ENCODE peak calls at places on chromosome 7, in six cellular contexts. One of them, this sample, is unnamed.

GRCh38 chr7:133650067-133650466 is 397.2 kb downstream of the EXOC4 start:
- DNase-seq in aorta: no peak
- DNase-seq in Panc1: no peak
- DNase-seq in iPS DF 6.9: no peak
- DNase-seq in OCI-LY7: no peak
- DNase-seq in A549: no peak
- DNase-seq in this sample: no peak

GRCh38 chr7:95772771-95773581 is 622 bp downstream of the DYNC1I1 start:
- DNase-seq in Panc1: no peak
- DNase-seq in A549: no peak
- DNase-seq in aorta: no peak
- DNase-seq in iPS DF 6.9: no peak
- DNase-seq in OCI-LY7: no peak
- DNase-seq in this sample: no peak

GRCh38 chr7:73971701-73972341 is 56.2 kb upstream of the ELN start:
- DNase-seq in A549: no peak
- DNase-seq in iPS DF 6.9: peak
- DNase-seq in aorta: no peak
- DNase-seq in Panc1: no peak
- DNase-seq in OCI-LY7: no peak
- DNase-seq in this sample: no peak

GRCh38 chr7:158240801-158241200 is 346.8 kb downstream of the PTPRN2 start:
- DNase-seq in aorta: no peak
- DNase-seq in OCI-LY7: no peak
- DNase-seq in Panc1: no peak
- DNase-seq in A549: no peak
- DNase-seq in iPS DF 6.9: no peak
- DNase-seq in this sample: no peak

GRCh38 chr7:150842018-150842417 is 10.3 kb upstream of the AOC1 start:
- DNase-seq in Panc1: no peak
- DNase-seq in iPS DF 6.9: no peak
- DNase-seq in A549: no peak
- DNase-seq in aorta: no peak
- DNase-seq in OCI-LY7: no peak
- DNase-seq in this sample: no peak

GRCh38 chr7:142459557-142459963 is 201.7 kb upstream of the PRSS58 start:
- DNase-seq in Panc1: no peak
- DNase-seq in aorta: no peak
- DNase-seq in A549: peak
- DNase-seq in OCI-LY7: peak
- DNase-seq in iPS DF 6.9: peak
- DNase-seq in this sample: no peak

GRCh38 chr7:94580601-94581000 is 71.0 kb downstream of the CASD1 start:
- DNase-seq in aorta: no peak
- DNase-seq in A549: peak
- DNase-seq in iPS DF 6.9: no peak
- DNase-seq in OCI-LY7: no peak
- DNase-seq in Panc1: no peak
- DNase-seq in this sample: no peak

GRCh38 chr7:11261470-11261869 is 287.8 kb downstream of the PHF14 start:
- DNase-seq in Panc1: no peak
- DNase-seq in iPS DF 6.9: no peak
- DNase-seq in aorta: no peak
- DNase-seq in OCI-LY7: no peak
- DNase-seq in A549: no peak
- DNase-seq in this sample: no peak

GRCh38 chr7:132575336-132575986 is 809 bp downstream of the PLXNA4 start:
- DNase-seq in Panc1: no peak
- DNase-seq in aorta: peak
- DNase-seq in A549: peak
- DNase-seq in iPS DF 6.9: no peak
- DNase-seq in OCI-LY7: no peak
- DNase-seq in this sample: no peak

GRCh38 chr7:38107486-38107893 is 70.6 kb upstream of the STARD3NL start:
- DNase-seq in aorta: peak
- DNase-seq in A549: peak
- DNase-seq in Panc1: peak
- DNase-seq in OCI-LY7: peak
- DNase-seq in iPS DF 6.9: peak
- DNase-seq in this sample: no peak

GRCh38 chr7:107390921-107391320 is 78.9 kb upstream of the GPR22 start:
- DNase-seq in A549: no peak
- DNase-seq in iPS DF 6.9: no peak
- DNase-seq in Panc1: no peak
- DNase-seq in OCI-LY7: no peak
- DNase-seq in aorta: no peak
- DNase-seq in this sample: no peak

DNA sequence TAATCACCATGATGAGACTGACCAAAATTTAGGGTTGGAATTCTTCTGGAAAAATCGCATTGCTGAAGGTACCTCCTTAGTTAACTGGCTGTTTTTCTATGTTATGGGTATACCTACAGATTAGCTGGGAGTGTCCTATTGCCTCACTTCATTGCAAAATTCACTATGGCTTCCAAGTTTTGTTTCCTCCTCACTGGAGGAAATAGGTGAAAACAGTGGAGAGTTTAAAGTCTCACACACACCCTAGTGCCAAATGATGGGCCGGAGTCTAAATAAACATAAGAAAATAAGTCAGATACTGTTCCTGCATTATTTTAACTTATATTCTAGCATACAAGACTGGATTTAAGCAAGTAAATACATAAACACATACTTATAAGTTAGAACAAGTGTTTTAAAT is 98.2 kb downstream of the AHR start:
- DNase-seq in iPS DF 6.9: no peak
- DNase-seq in OCI-LY7: no peak
- DNase-seq in aorta: no peak
- DNase-seq in A549: no peak
- DNase-seq in Panc1: no peak
- DNase-seq in this sample: no peak
- H3K4me3 ChIP-seq in iPS DF 6.9: no peak
- H3K4me3 ChIP-seq in OCI-LY7: no peak
- H3K4me3 ChIP-seq in aorta: no peak
- H3K4me3 ChIP-seq in A549: no peak
- H3K4me3 ChIP-seq in Panc1: no peak
- H3K4me3 ChIP-seq in this sample: no peak

GRCh38 chr7:30694218-30694745 is 12.0 kb upstream of the CRHR2 start:
- DNase-seq in iPS DF 6.9: no peak
- DNase-seq in aorta: no peak
- DNase-seq in Panc1: no peak
- DNase-seq in OCI-LY7: no peak
- DNase-seq in A549: no peak
- DNase-seq in this sample: no peak
- H3K27ac ChIP-seq in iPS DF 6.9: no peak
- H3K27ac ChIP-seq in aorta: no peak
- H3K27ac ChIP-seq in Panc1: no peak
- H3K27ac ChIP-seq in OCI-LY7: no peak
- H3K27ac ChIP-seq in A549: no peak
- H3K27ac ChIP-seq in this sample: no peak

DNA sequence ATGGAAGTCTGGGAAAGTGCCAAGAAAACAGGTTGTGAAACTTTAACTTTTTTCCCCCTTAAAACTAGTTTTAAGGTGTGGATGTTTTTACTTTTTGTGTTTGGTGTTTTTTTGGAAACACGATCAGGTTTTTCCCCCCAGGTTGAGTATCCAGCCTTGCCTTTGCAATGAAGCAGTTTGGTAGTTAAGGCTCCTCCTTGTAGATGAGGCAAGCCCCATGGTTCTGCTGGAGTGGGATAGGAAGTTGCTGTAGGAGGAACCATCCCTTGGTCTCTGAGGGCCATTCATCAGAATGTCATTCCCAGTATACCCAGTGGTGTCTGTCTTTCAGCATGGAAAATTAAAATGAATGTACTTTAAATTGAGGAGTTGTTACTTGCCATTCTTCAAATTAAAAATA is 2.7 kb downstream of the CUL1 start:
- DNase-seq in A549: no peak
- DNase-seq in OCI-LY7: no peak
- DNase-seq in aorta: no peak
- DNase-seq in iPS DF 6.9: no peak
- DNase-seq in Panc1: no peak
- DNase-seq in this sample: no peak
- H3K4me3 ChIP-seq in A549: no peak
- H3K4me3 ChIP-seq in OCI-LY7: peak
- H3K4me3 ChIP-seq in aorta: peak
- H3K4me3 ChIP-seq in iPS DF 6.9: no peak
- H3K4me3 ChIP-seq in Panc1: peak
- H3K4me3 ChIP-seq in this sample: peak

GRCh38 chr7:86918245-86918644 is 141.2 kb downstream of the ELAPOR2 start:
- DNase-seq in A549: no peak
- DNase-seq in aorta: no peak
- DNase-seq in iPS DF 6.9: no peak
- DNase-seq in Panc1: no peak
- DNase-seq in OCI-LY7: no peak
- DNase-seq in this sample: no peak

GRCh38 chr7:86916277-86916825 is 143.1 kb downstream of the ELAPOR2 start:
- DNase-seq in OCI-LY7: no peak
- DNase-seq in iPS DF 6.9: no peak
- DNase-seq in A549: no peak
- DNase-seq in aorta: no peak
- DNase-seq in Panc1: no peak
- DNase-seq in this sample: no peak

GRCh38 chr7:86925221-86925620 is 134.2 kb downstream of the ELAPOR2 start:
- DNase-seq in OCI-LY7: no peak
- DNase-seq in iPS DF 6.9: no peak
- DNase-seq in A549: no peak
- DNase-seq in Panc1: no peak
- DNase-seq in aorta: no peak
- DNase-seq in this sample: no peak

GRCh38 chr7:86923530-86923929 is 135.9 kb downstream of the ELAPOR2 start:
- DNase-seq in OCI-LY7: no peak
- DNase-seq in A549: no peak
- DNase-seq in aorta: no peak
- DNase-seq in iPS DF 6.9: no peak
- DNase-seq in Panc1: no peak
- DNase-seq in this sample: no peak

GRCh38 chr7:86920154-86920553 is 139.3 kb downstream of the ELAPOR2 start:
- DNase-seq in aorta: no peak
- DNase-seq in iPS DF 6.9: no peak
- DNase-seq in OCI-LY7: no peak
- DNase-seq in A549: no peak
- DNase-seq in Panc1: no peak
- DNase-seq in this sample: no peak
- H3K27ac ChIP-seq in aorta: no peak
- H3K27ac ChIP-seq in iPS DF 6.9: no peak
- H3K27ac ChIP-seq in OCI-LY7: no peak
- H3K27ac ChIP-seq in A549: no peak
- H3K27ac ChIP-seq in Panc1: no peak
- H3K27ac ChIP-seq in this sample: no peak

DNA sequence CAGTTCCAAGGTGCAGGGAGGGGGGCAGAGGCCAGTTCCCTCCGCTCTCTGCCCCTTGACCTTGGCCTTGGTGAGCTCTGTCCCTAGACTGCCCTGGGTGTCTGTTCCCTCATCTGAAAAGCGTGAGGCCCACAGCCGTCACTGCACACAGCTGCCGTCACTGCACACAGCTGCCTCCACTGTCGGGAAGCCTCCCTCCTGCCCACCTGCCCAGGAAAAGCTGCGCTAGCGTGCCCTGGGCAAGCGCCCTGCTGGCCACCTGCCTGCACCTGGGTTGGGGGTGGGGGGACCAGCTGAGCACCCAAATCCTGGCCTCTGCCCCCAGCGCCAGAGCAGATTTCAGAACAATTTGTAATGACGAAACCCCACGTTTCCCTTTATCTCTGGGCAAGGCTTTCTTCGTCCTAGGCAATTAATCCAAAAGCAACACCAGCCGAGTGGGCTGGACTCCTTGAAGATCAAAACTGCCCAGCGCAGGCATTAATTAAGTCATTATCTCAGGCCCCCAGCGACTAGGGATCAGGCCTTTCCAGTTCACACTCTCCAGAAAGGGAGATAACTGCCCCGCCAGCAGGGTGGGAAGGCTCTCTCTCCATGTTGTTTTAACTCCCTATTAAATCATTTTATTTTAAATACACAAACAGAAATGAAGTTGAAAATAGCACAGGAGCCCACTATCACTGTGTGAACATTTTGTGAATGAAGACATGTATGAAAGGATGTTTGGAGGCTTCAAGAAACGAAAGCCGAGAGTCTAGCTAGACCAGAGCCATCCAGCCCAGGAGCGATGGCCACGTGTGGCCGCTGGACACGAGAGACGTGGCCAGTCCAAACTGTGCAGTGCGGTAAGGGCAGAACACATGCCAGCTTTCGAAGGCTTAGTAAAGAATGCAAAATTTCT is 4.0 kb upstream of the PDGFA start:
- DNase-seq in Panc1: no peak
- DNase-seq in aorta: no peak
- DNase-seq in OCI-LY7: no peak
- DNase-seq in iPS DF 6.9: no peak
- DNase-seq in A549: no peak
- DNase-seq in this sample: no peak
- H3K4me3 ChIP-seq in Panc1: no peak
- H3K4me3 ChIP-seq in aorta: no peak
- H3K4me3 ChIP-seq in OCI-LY7: no peak
- H3K4me3 ChIP-seq in iPS DF 6.9: no peak
- H3K4me3 ChIP-seq in A549: no peak
- H3K4me3 ChIP-seq in this sample: no peak

GRCh38 chr7:27098493-27099223 is 2.9 kb upstream of the HOXA1 start:
- DNase-seq in OCI-LY7: no peak
- DNase-seq in Panc1: no peak
- DNase-seq in iPS DF 6.9: no peak
- DNase-seq in aorta: peak
- DNase-seq in A549: no peak
- DNase-seq in this sample: no peak

GRCh38 chr7:27099839-27100225 is 2.7 kb downstream of the HOXA2 start:
- DNase-seq in OCI-LY7: no peak
- DNase-seq in iPS DF 6.9: no peak
- DNase-seq in aorta: no peak
- DNase-seq in A549: no peak
- DNase-seq in Panc1: no peak
- DNase-seq in this sample: no peak

GRCh38 chr7:27100601-27101187 is 1.8 kb downstream of the HOXA2 start:
- DNase-seq in A549: no peak
- DNase-seq in OCI-LY7: no peak
- DNase-seq in aorta: no peak
- DNase-seq in iPS DF 6.9: no peak
- DNase-seq in Panc1: no peak
- DNase-seq in this sample: no peak

GRCh38 chr7:27097686-27098492 is 2.1 kb upstream of the HOXA1 start:
- DNase-seq in A549: no peak
- DNase-seq in aorta: peak
- DNase-seq in Panc1: no peak
- DNase-seq in OCI-LY7: no peak
- DNase-seq in iPS DF 6.9: no peak
- DNase-seq in this sample: no peak

DNA sequence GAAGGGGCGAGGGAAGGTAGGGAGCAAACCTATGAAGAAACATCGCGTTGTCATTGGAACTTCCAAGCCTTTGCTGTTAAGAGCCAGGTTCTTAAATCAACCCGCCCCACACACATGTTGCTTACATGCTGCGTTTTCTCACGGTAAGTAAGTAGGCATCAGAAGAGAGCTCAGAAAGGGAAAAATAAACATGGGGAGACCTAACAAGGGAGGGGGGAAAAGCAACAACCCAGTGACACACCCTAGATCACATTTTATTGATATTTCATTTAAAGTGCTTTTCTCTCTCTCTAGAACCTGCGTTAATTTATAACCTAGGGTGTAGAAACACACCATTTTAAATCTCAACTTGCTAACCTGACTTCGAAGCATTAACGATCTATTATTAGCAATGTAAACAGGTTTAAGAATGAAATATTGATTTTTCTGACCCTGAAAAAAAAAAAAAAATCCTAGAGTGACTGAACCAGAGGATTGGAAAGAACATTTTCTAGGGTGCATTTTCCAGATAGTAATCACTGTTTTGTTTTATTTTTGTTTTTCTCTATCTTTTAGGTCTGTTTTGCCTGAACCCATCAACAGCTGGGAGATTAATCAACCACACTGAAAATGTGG is 3.2 kb downstream of the HOXA2 start:
- DNase-seq in iPS DF 6.9: no peak
- DNase-seq in aorta: no peak
- DNase-seq in A549: no peak
- DNase-seq in Panc1: no peak
- DNase-seq in OCI-LY7: no peak
- DNase-seq in this sample: no peak
- H3K27ac ChIP-seq in iPS DF 6.9: no peak
- H3K27ac ChIP-seq in aorta: peak
- H3K27ac ChIP-seq in A549: no peak
- H3K27ac ChIP-seq in Panc1: peak
- H3K27ac ChIP-seq in OCI-LY7: no peak
- H3K27ac ChIP-seq in this sample: no peak